ENCODE peak calls at places on chromosome 4, in four cellular contexts. N is cortex of kidney, M is amniotic epithelial cell, H is epithelial cell of prostate. D is an unnamed sample.

GRCh38 chr4:41358626-41359025 is 101.9 kb downstream of the UCHL1 start:
- DNase-seq in N (no peak), M (no peak), H (no peak), D (no peak)

GRCh38 chr4:62640296-62640695 is 1440.2 kb downstream of the ADGRL3 start:
- DNase-seq in N (no peak), M (peak; percentile 0), H (no peak), D (peak; percentile 24)

GRCh38 chr4:88439161-88439760 is 17.7 kb upstream of the HERC5 start:
- DNase-seq in N (no peak), M (no peak), H (no peak), D (peak; percentile 87)

GRCh38 chr4:188619456-188620149 is 480.4 kb downstream of the TRIML1 start:
- DNase-seq in N (no peak), M (no peak), H (no peak), D (no peak)

GRCh38 chr4:124275-125081 is at the start of gene ZNF718:
- DNase-seq in N (peak; percentile 22), M (peak; percentile 97), H (peak; percentile 89), D (peak; percentile 93)

GRCh38 chr4:253936-254756 is 51.1 kb downstream of the ZNF732 start:
- DNase-seq in N (no peak), M (no peak), H (no peak), D (no peak)

GRCh38 chr4:79855081-79855480 is 217.9 kb downstream of the ANTXR2 start:
- DNase-seq in N (no peak), M (peak; percentile 16), H (no peak), D (no peak)

GRCh38 chr4:137960371-137961050 is 281.6 kb downstream of the SLC7A11 start:
- DNase-seq in N (no peak), M (peak; percentile 78), H (peak; percentile 54), D (peak; percentile 84)

GRCh38 chr4:41442818-41443217 is 95.1 kb upstream of the LIMCH1 start:
- DNase-seq in N (no peak), M (no peak), H (no peak), D (no peak)

GRCh38 chr4:115159141-115159540 is 45.7 kb upstream of the NDST4 start:
- DNase-seq in N (no peak), M (no peak), H (no peak), D (no peak)